ENCODE peak calls at places on chromosomes 16 and 17, in eight cellular contexts. J is activated naive CD8-positive, alpha-beta T cell treated with anti-CD3 and anti-CD28 coated beads, Interleukin-2, amount 10 ng/mL, durations not matched to agents 7 days and 5 days; D is NCI-H1105; N is T47D; O is dermis blood vessel endothelial cell; Z is transverse colon; W is NCI-H2107; I is ecto neural progenitor cell. X is an unnamed sample.

GRCh38 chr17:33338242-33338641 is 45.1 kb upstream of the ASIC2 start:
- DNase-seq in J (no peak), D (no peak), N (no peak), O (no peak), Z (no peak), W (no peak), I (no peak), X (no peak)

GRCh38 chr17:79074650-79075432 is at the start of gene ENGASE:
- DNase-seq in J (peak), D (peak), N (peak), O (peak), Z (peak), W (peak), I (peak), X (peak)

GRCh38 chr16:15833551-15833950 is 23.3 kb downstream of the MYH11 start:
- DNase-seq in J (no peak), D (no peak), N (no peak), O (no peak), Z (no peak), W (no peak), I (no peak), X (no peak)

GRCh38 chr17:61556224-61557188 is 34.5 kb downstream of the NACA2 start:
- DNase-seq in J (no peak), D (no peak), N (peak), O (no peak), Z (no peak), W (no peak), I (no peak), X (no peak)

GRCh38 chr16:90044111-90044551 is 24.9 kb upstream of the DBNDD1 start:
- DNase-seq in J (no peak), D (no peak), N (peak), O (no peak), Z (peak), W (no peak), I (peak), X (no peak)

GRCh38 chr17:30113213-30113612 is 3.4 kb upstream of the NSRP1 start:
- DNase-seq in J (no peak), D (no peak), N (peak), O (no peak), Z (peak), W (no peak), I (no peak), X (no peak)

GRCh38 chr16:24822974-24823373 is 22.8 kb upstream of the SLC5A11 start:
- DNase-seq in J (no peak), D (no peak), N (no peak), O (no peak), Z (no peak), W (no peak), I (no peak), X (no peak)

GRCh38 chr17:79019631-79020584 is 4.1 kb upstream of the C1QTNF1 start:
- DNase-seq in J (no peak), D (peak), N (peak), O (peak), Z (peak), W (no peak), I (no peak), X (peak)

GRCh38 chr17:5203908-5204294 is 12.2 kb upstream of the ZNF594 start:
- DNase-seq in J (no peak), D (no peak), N (peak), O (no peak), Z (no peak), W (no peak), I (no peak), X (no peak)

GRCh38 chr17:49969134-49969759 is at the start of gene DLX4:
- DNase-seq in J (no peak), D (no peak), N (peak), O (peak), Z (no peak), W (no peak), I (no peak), X (no peak)

GRCh38 chr17:81553018-81553615 is 964 bp upstream of the FAAP100 start:
- DNase-seq in J (peak), D (peak), N (peak), O (peak), Z (peak), W (peak), I (peak), X (peak)

GRCh38 chr17:44599298-44600175 is 42.3 kb downstream of the FZD2 start:
- DNase-seq in J (no peak), D (no peak), N (no peak), O (peak), Z (peak), W (no peak), I (peak), X (no peak)

GRCh38 chr16:4465977-4466779 is 8.2 kb downstream of the NMRAL1 start:
- DNase-seq in J (no peak), D (no peak), N (no peak), O (no peak), Z (peak), W (no peak), I (no peak), X (no peak)

GRCh38 chr17:33322063-33322462 is 29.0 kb upstream of the ASIC2 start:
- DNase-seq in J (no peak), D (no peak), N (no peak), O (no peak), Z (no peak), W (no peak), I (no peak), X (no peak)

GRCh38 chr17:58368860-58369213 is 16.8 kb upstream of the SUPT4H1 start:
- DNase-seq in J (no peak), D (no peak), N (no peak), O (no peak), Z (no peak), W (no peak), I (no peak), X (no peak)

GRCh38 chr16:52497067-52497816 is 49.7 kb downstream of the TOX3 start:
- DNase-seq in J (no peak), D (peak), N (peak), O (peak), Z (no peak), W (peak), I (no peak), X (peak)

GRCh38 chr17:64174686-64175456 is 44.9 kb upstream of the ERN1 start:
- DNase-seq in J (no peak), D (no peak), N (no peak), O (peak), Z (no peak), W (no peak), I (peak), X (no peak)

GRCh38 chr17:77856551-77857305 is 101.8 kb upstream of the TNRC6C start:
- DNase-seq in J (no peak), D (no peak), N (no peak), O (no peak), Z (no peak), W (no peak), I (no peak), X (no peak)

GRCh38 chr17:81341347-81342061 is 46.4 kb upstream of the SLC38A10 start:
- DNase-seq in J (no peak), D (no peak), N (no peak), O (peak), Z (no peak), W (no peak), I (peak), X (no peak)

GRCh38 chr16:65125871-65126270 is 4.0 kb upstream of the CDH11 start:
- DNase-seq in J (no peak), D (no peak), N (no peak), O (no peak), Z (no peak), W (no peak), I (no peak), X (no peak)

GRCh38 chr16:11793840-11794239 is 3.2 kb downstream of the ZC3H7A start:
- DNase-seq in J (no peak), D (peak), N (no peak), O (no peak), Z (no peak), W (no peak), I (no peak), X (no peak)

GRCh38 chr17:39237586-39237985 is 11.8 kb upstream of the STAC2 start:
- DNase-seq in J (no peak), D (no peak), N (no peak), O (no peak), Z (no peak), W (no peak), I (peak), X (no peak)

GRCh38 chr17:71905632-71906031 is 215.2 kb upstream of the SOX9 start:
- DNase-seq in J (no peak), D (no peak), N (peak), O (no peak), Z (no peak), W (no peak), I (no peak), X (peak)

GRCh38 chr16:64952177-64952576 is 169.7 kb downstream of the CDH11 start:
- DNase-seq in J (no peak), D (no peak), N (no peak), O (no peak), Z (no peak), W (no peak), I (no peak), X (no peak)

GRCh38 chr16:80433617-80434016 is 107.2 kb upstream of the DYNLRB2 start:
- DNase-seq in J (no peak), D (no peak), N (no peak), O (no peak), Z (no peak), W (no peak), I (no peak), X (no peak)

GRCh38 chr16:71482569-71482968 is 6.6 kb downstream of the ZNF19 start:
- DNase-seq in J (no peak), D (no peak), N (no peak), O (no peak), Z (no peak), W (no peak), I (no peak), X (no peak)